ENCODE peak calls at places on chromosomes 5 and 9, in eight cellular contexts. J is endothelial cell of umbilical vein, Q is heart left ventricle, K is lower leg skin, B is A549, U is uterus, F is stomach, P is HCT116. A is an unnamed sample.

GRCh38 chr9:137387034-137387890 is 35.7 kb downstream of the EXD3 start:
- DNase-seq in K (no peak), J (peak; percentile 80), U (no peak), B (no peak), P (no peak), F (no peak), Q (no peak), A (no peak)

GRCh38 chr5:96652769-96653455 is 9.3 kb upstream of the CAST start:
- DNase-seq in P (no peak), F (no peak), U (no peak), J (peak; percentile 17), B (no peak), Q (no peak), K (no peak), A (no peak)

GRCh38 chr5:74452851-74453250 is 187.7 kb downstream of the ENC1 start:
- DNase-seq in F (no peak), P (no peak), K (no peak), U (no peak), J (no peak), B (no peak), Q (no peak), A (no peak)

GRCh38 chr5:34533582-34534236 is 122.4 kb upstream of the RAI14 start:
- DNase-seq in P (no peak), B (no peak), K (no peak), F (no peak), U (no peak), J (no peak), Q (no peak), A (no peak)

GRCh38 chr5:135246923-135247795 is 151.9 kb downstream of the MACROH2A1 start:
- DNase-seq in Q (no peak), P (peak; percentile 79), K (peak; percentile 12), B (peak; percentile 86), F (peak; percentile 21), U (peak; percentile 48), J (peak; percentile 90), A (peak; percentile 71)

GRCh38 chr5:14374100-14374499 is 207.5 kb upstream of the OTULINL start:
- DNase-seq in P (no peak), B (no peak), U (no peak), K (no peak), Q (no peak), J (no peak), F (no peak), A (no peak)

GRCh38 chr5:59335544-59335943 is 558.0 kb downstream of the PDE4D start:
- DNase-seq in F (no peak), U (no peak), K (no peak), B (no peak), P (no peak), J (no peak), Q (no peak), A (no peak)

GRCh38 chr9:115668506-115668905 is 485.1 kb upstream of the PAPPA start:
- DNase-seq in K (no peak), Q (no peak), U (no peak), P (no peak), F (no peak), B (no peak), J (no peak), A (no peak)

GRCh38 chr5:110354896-110355295 is 371.6 kb downstream of the TMEM232 start:
- DNase-seq in P (no peak), J (no peak), Q (no peak), K (no peak), B (no peak), U (no peak), F (no peak), A (no peak)

GRCh38 chr5:146647656-146648199 is 131.7 kb upstream of the GPR151 start:
- DNase-seq in B (no peak), K (no peak), J (no peak), U (no peak), F (no peak), Q (no peak), P (no peak), A (no peak)

GRCh38 chr5:139543423-139543991 is 17.6 kb upstream of the UBE2D2 start:
- DNase-seq in J (peak; percentile 66), F (peak; percentile 55), B (no peak), Q (peak; percentile 85), P (no peak), U (no peak), K (peak; percentile 32), A (no peak)

GRCh38 chr9:125475385-125475784 is 213.8 kb downstream of the GAPVD1 start:
- DNase-seq in P (no peak), K (no peak), J (no peak), U (no peak), B (no peak), Q (peak; percentile 58), F (peak; percentile 67), A (no peak)

GRCh38 chr5:55241756-55242155 is 8.3 kb upstream of the CCNO start:
- DNase-seq in P (no peak), Q (no peak), J (no peak), F (peak; percentile 65), K (no peak), U (no peak), B (no peak), A (no peak)

GRCh38 chr9:116115731-116116353 is 37.7 kb upstream of the PAPPA start:
- DNase-seq in K (no peak), P (no peak), J (no peak), Q (no peak), U (no peak), B (no peak), F (no peak), A (no peak)

GRCh38 chr9:97441729-97442128 is 29.8 kb downstream of the TDRD7 start:
- DNase-seq in K (no peak), F (no peak), P (no peak), U (no peak), Q (no peak), B (no peak), J (peak; percentile 25), A (no peak)

GRCh38 chr9:10566853-10567252 is 45.9 kb downstream of the PTPRD start:
- DNase-seq in K (no peak), P (no peak), U (no peak), F (no peak), Q (no peak), J (no peak), B (no peak), A (no peak)

GRCh38 chr9:137294091-137294683 is 7.9 kb downstream of the NRARP start:
- DNase-seq in B (peak; percentile 72), Q (peak; percentile 37), J (peak; percentile 68), P (peak; percentile 74), U (no peak), F (peak; percentile 90), K (no peak), A (peak; percentile 95)

GRCh38 chr9:110703669-110704068 is 35.1 kb downstream of the MUSK start:
- DNase-seq in Q (no peak), B (no peak), K (no peak), U (no peak), F (no peak), P (no peak), J (no peak), A (no peak)

GRCh38 chr5:141100243-141100805 is at the start of gene PCDHB3:
- DNase-seq in B (no peak), J (peak; percentile 21), P (peak; percentile 16), K (no peak), Q (peak; percentile 61), F (no peak), U (peak; percentile 36), A (peak; percentile 75)

DNA sequence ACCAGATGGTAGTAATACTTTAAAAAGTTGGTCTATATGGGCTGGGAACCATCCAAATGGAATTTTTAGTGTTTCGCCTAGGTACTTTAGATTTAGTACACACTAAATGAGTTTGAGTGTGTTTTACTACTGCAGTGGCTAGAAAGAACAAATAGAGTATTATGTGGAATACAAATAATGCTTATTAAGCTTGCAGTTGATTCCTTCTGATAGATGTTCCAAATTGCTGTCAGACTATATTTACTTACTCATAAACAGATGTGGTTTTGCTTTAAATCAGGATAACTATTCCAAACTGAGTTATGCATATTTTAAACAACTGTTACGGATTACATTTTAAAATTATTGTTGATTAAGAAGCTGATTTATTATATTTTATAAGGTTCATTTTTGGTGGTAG is 103.3 kb downstream of the ZSWIM6 start:
- DNase-seq in P (no peak), B (no peak), U (no peak), F (no peak), Q (no peak), J (no peak), K (no peak), A (no peak)
- TF ChIP-seq POLR2A in P (no peak), B (no peak), U (no peak), F (no peak), Q (no peak), J (no peak), K (no peak), A (no peak)

GRCh38 chr5:57173318-57174127 is at the start of gene GPBP1:
- DNase-seq in P (peak; percentile 97), U (peak; percentile 100), Q (peak; percentile 99), F (peak; percentile 98), B (peak; percentile 93), J (peak; percentile 99), K (peak; percentile 99), A (peak; percentile 81)
- TF ChIP-seq POLR2A in P (peak; percentile 48), U (peak; percentile 62), Q (no peak), F (no peak), B (peak; percentile 35), J (no peak), K (peak; percentile 12), A (peak; percentile 58)

GRCh38 chr5:150077060-150077459 is 9.3 kb downstream of the CSF1R start:
- DNase-seq in J (no peak), B (no peak), P (no peak), U (no peak), F (peak; percentile 5), K (no peak), Q (no peak), A (no peak)

GRCh38 chr5:150073677-150074076 is 12.7 kb downstream of the CSF1R start:
- DNase-seq in K (no peak), B (no peak), F (no peak), J (no peak), P (no peak), U (peak; percentile 0), Q (no peak), A (no peak)

GRCh38 chr5:150073086-150073625 is 13.2 kb downstream of the CSF1R start:
- DNase-seq in Q (no peak), B (no peak), J (no peak), P (no peak), U (peak; percentile 15), K (no peak), F (peak; percentile 15), A (no peak)

GRCh38 chr5:150075806-150076205 is 10.5 kb downstream of the CSF1R start:
- DNase-seq in P (no peak), U (peak; percentile 2), B (no peak), K (no peak), F (peak; percentile 16), Q (no peak), J (no peak), A (no peak)

DNA sequence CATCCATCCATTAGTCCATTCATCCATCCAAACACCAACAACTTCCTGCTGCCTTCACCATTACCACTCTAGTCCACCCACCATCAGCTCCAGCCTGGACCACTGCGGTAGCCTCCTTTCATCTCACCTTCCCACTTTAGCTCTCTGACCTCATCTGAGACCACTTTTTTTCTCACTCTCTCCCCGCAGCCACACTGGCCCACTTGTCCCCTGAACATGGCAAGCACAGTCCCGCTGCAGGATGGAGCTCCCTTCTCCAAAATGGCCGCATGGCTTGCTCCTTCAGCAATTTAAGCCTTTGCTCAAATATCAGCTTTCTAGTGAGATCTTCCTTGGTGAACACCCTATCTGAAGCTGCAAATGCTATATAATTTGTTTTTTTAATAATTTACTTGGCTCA is 11.1 kb downstream of the CSF1R start:
- DNase-seq in J (no peak), P (no peak), F (peak; percentile 17), U (peak; percentile 3), K (no peak), Q (no peak), B (no peak), A (no peak)
- TF ChIP-seq POLR2A in J (no peak), P (no peak), F (no peak), U (no peak), K (no peak), Q (no peak), B (no peak), A (no peak)

GRCh38 chr5:171420429-171421231 is 1.2 kb downstream of the FGF18 start:
- DNase-seq in K (no peak), U (peak; percentile 79), P (no peak), B (no peak), J (peak; percentile 58), F (peak; percentile 73), Q (peak; percentile 95), A (no peak)
- TF ChIP-seq POLR2A in K (no peak), U (no peak), P (no peak), B (no peak), J (no peak), F (no peak), Q (no peak), A (no peak)